ENCODE peak calls at places on chromosome 17, in seven cellular contexts. One of them, this sample, is unnamed.

GRCh38 chr17:44389281-44389680 is at the start of gene ITGA2B:
- DNase-seq in posterior cingulate gyrus: peak
- DNase-seq in T47D: no peak
- DNase-seq in activated T-cell treated with anti-CD3 and anti-CD28 coated beads for 1 hour: no peak
- DNase-seq in omental fat pad: no peak
- DNase-seq in HTR-8/SVneo: no peak
- DNase-seq in stimulated activated CD8-positive, alpha-beta memory T cell treated with anti-CD3 and anti-CD28 coated beads, Interleukin-15, amount 100 ng/mL, for 24 hours: no peak
- DNase-seq in this sample: no peak

GRCh38 chr17:50258647-50259483 is 15.4 kb upstream of the TMEM92 start:
- DNase-seq in stimulated activated CD8-positive, alpha-beta memory T cell treated with anti-CD3 and anti-CD28 coated beads, Interleukin-15, amount 100 ng/mL, for 24 hours: no peak
- DNase-seq in T47D: no peak
- DNase-seq in omental fat pad: no peak
- DNase-seq in activated T-cell treated with anti-CD3 and anti-CD28 coated beads for 1 hour: no peak
- DNase-seq in posterior cingulate gyrus: no peak
- DNase-seq in HTR-8/SVneo: no peak
- DNase-seq in this sample: no peak

GRCh38 chr17:72995008-72995656 is 97.4 kb downstream of the SLC39A11 start:
- DNase-seq in omental fat pad: no peak
- DNase-seq in stimulated activated CD8-positive, alpha-beta memory T cell treated with anti-CD3 and anti-CD28 coated beads, Interleukin-15, amount 100 ng/mL, for 24 hours: no peak
- DNase-seq in T47D: no peak
- DNase-seq in posterior cingulate gyrus: no peak
- DNase-seq in HTR-8/SVneo: no peak
- DNase-seq in activated T-cell treated with anti-CD3 and anti-CD28 coated beads for 1 hour: no peak
- DNase-seq in this sample: no peak

GRCh38 chr17:8806206-8807069 is 7.3 kb upstream of the MFSD6L start:
- DNase-seq in T47D: no peak
- DNase-seq in activated T-cell treated with anti-CD3 and anti-CD28 coated beads for 1 hour: no peak
- DNase-seq in stimulated activated CD8-positive, alpha-beta memory T cell treated with anti-CD3 and anti-CD28 coated beads, Interleukin-15, amount 100 ng/mL, for 24 hours: no peak
- DNase-seq in posterior cingulate gyrus: no peak
- DNase-seq in omental fat pad: no peak
- DNase-seq in HTR-8/SVneo: no peak
- DNase-seq in this sample: no peak

GRCh38 chr17:76527430-76528111 is 9.9 kb downstream of the CYGB start:
- DNase-seq in activated T-cell treated with anti-CD3 and anti-CD28 coated beads for 1 hour: peak
- DNase-seq in T47D: no peak
- DNase-seq in stimulated activated CD8-positive, alpha-beta memory T cell treated with anti-CD3 and anti-CD28 coated beads, Interleukin-15, amount 100 ng/mL, for 24 hours: no peak
- DNase-seq in posterior cingulate gyrus: no peak
- DNase-seq in omental fat pad: peak
- DNase-seq in HTR-8/SVneo: peak
- DNase-seq in this sample: peak

GRCh38 chr17:79789943-79790804 is 6.7 kb downstream of the CBX8 start:
- DNase-seq in HTR-8/SVneo: peak
- DNase-seq in stimulated activated CD8-positive, alpha-beta memory T cell treated with anti-CD3 and anti-CD28 coated beads, Interleukin-15, amount 100 ng/mL, for 24 hours: no peak
- DNase-seq in omental fat pad: no peak
- DNase-seq in posterior cingulate gyrus: peak
- DNase-seq in T47D: no peak
- DNase-seq in activated T-cell treated with anti-CD3 and anti-CD28 coated beads for 1 hour: no peak
- DNase-seq in this sample: no peak

GRCh38 chr17:72121164-72122001 is 563 bp downstream of the SOX9 start:
- DNase-seq in posterior cingulate gyrus: peak
- DNase-seq in activated T-cell treated with anti-CD3 and anti-CD28 coated beads for 1 hour: no peak
- DNase-seq in HTR-8/SVneo: no peak
- DNase-seq in stimulated activated CD8-positive, alpha-beta memory T cell treated with anti-CD3 and anti-CD28 coated beads, Interleukin-15, amount 100 ng/mL, for 24 hours: no peak
- DNase-seq in T47D: peak
- DNase-seq in omental fat pad: no peak
- DNase-seq in this sample: no peak

GRCh38 chr17:27315322-27315721 is 21.4 kb downstream of the WSB1 start:
- DNase-seq in T47D: no peak
- DNase-seq in HTR-8/SVneo: no peak
- DNase-seq in posterior cingulate gyrus: peak
- DNase-seq in omental fat pad: peak
- DNase-seq in stimulated activated CD8-positive, alpha-beta memory T cell treated with anti-CD3 and anti-CD28 coated beads, Interleukin-15, amount 100 ng/mL, for 24 hours: no peak
- DNase-seq in activated T-cell treated with anti-CD3 and anti-CD28 coated beads for 1 hour: no peak
- DNase-seq in this sample: no peak

GRCh38 chr17:58577696-58578095 is 63.3 kb upstream of the MTMR4 start:
- DNase-seq in HTR-8/SVneo: peak
- DNase-seq in omental fat pad: peak
- DNase-seq in posterior cingulate gyrus: peak
- DNase-seq in activated T-cell treated with anti-CD3 and anti-CD28 coated beads for 1 hour: peak
- DNase-seq in stimulated activated CD8-positive, alpha-beta memory T cell treated with anti-CD3 and anti-CD28 coated beads, Interleukin-15, amount 100 ng/mL, for 24 hours: peak
- DNase-seq in T47D: peak
- DNase-seq in this sample: peak

GRCh38 chr17:63689479-63689878 is 10.4 kb downstream of the LIMD2 start:
- DNase-seq in T47D: no peak
- DNase-seq in activated T-cell treated with anti-CD3 and anti-CD28 coated beads for 1 hour: no peak
- DNase-seq in omental fat pad: no peak
- DNase-seq in HTR-8/SVneo: no peak
- DNase-seq in posterior cingulate gyrus: no peak
- DNase-seq in stimulated activated CD8-positive, alpha-beta memory T cell treated with anti-CD3 and anti-CD28 coated beads, Interleukin-15, amount 100 ng/mL, for 24 hours: no peak
- DNase-seq in this sample: no peak

GRCh38 chr17:11996722-11997146 is 541 bp downstream of the ZNF18 start:
- DNase-seq in activated T-cell treated with anti-CD3 and anti-CD28 coated beads for 1 hour: no peak
- DNase-seq in HTR-8/SVneo: no peak
- DNase-seq in posterior cingulate gyrus: no peak
- DNase-seq in T47D: peak
- DNase-seq in omental fat pad: peak
- DNase-seq in stimulated activated CD8-positive, alpha-beta memory T cell treated with anti-CD3 and anti-CD28 coated beads, Interleukin-15, amount 100 ng/mL, for 24 hours: peak
- DNase-seq in this sample: no peak

This sample was measured in stimulated activated naive CD8-positive, alpha-beta T cell treated with anti-CD3 and anti-CD28 coated beads, Interleukin-15, amount 100 ng/mL, for 72 hours.